ENCODE peak calls at places on chromosomes 3 and 15, in six cellular contexts. C, U, Y, S, D and N are unnamed samples. For H3K27me3, the result is how much of the 10 kb centered on the place peaks cover.

GRCh38 chr3:34683851-34684250 is 885.4 kb downstream of the PDCD6IP start:
- DNase-seq in C (peak), U (no peak), Y (no peak), S (peak), D (peak), N (no peak)

GRCh38 chr15:66939016-66939415 is 126.4 kb upstream of the SMAD3 start:
- DNase-seq in C (no peak), U (no peak), Y (no peak), S (no peak), D (no peak), N (no peak)

GRCh38 chr3:139772539-139773500 is 95.0 kb upstream of the NMNAT3 start:
- DNase-seq in C (no peak), U (no peak), Y (peak), S (no peak), D (no peak), N (peak)

GRCh38 chr3:173983353-173983752 is 585.8 kb downstream of the NLGN1 start:
- DNase-seq in C (no peak), U (no peak), Y (no peak), S (no peak), D (no peak), N (peak)

GRCh38 chr15:77094397-77095030 is 23.6 kb upstream of the TSPAN3 start:
- DNase-seq in C (no peak), U (no peak), Y (no peak), S (no peak), D (peak), N (no peak)

GRCh38 chr3:168860028-168860427 is 764.3 kb upstream of the GOLIM4 start:
- DNase-seq in C (no peak), U (no peak), Y (no peak), S (no peak), D (no peak), N (no peak)

GRCh38 chr3:125143982-125144652 is 68.4 kb downstream of the SLC12A8 start:
- DNase-seq in C (peak), U (no peak), Y (no peak), S (no peak), D (peak), N (peak)

GRCh38 chr3:164332856-164333802 is 745.2 kb downstream of the SI start:
- DNase-seq in C (no peak), U (no peak), Y (no peak), S (no peak), D (peak), N (no peak)

GRCh38 chr3:179528786-179529185 is 33.9 kb upstream of the ACTL6A start:
- DNase-seq in C (no peak), U (no peak), Y (no peak), S (no peak), D (no peak), N (peak)

GRCh38 chr3:107143206-107143605 is 234.0 kb upstream of the CCDC54 start:
- DNase-seq in C (no peak), U (no peak), Y (no peak), S (no peak), D (no peak), N (no peak)

GRCh38 chr3:99700637-99701268 is 62.4 kb downstream of the COL8A1 start:
- DNase-seq in C (no peak), U (no peak), Y (no peak), S (no peak), D (no peak), N (no peak)

GRCh38 chr3:130384547-130384946 is 39.1 kb downstream of the COL6A5 start:
- DNase-seq in C (no peak), U (no peak), Y (no peak), S (no peak), D (no peak), N (no peak)

GRCh38 chr3:141427764-141428163 is 59.1 kb upstream of the RASA2 start:
- DNase-seq in C (no peak), U (no peak), Y (no peak), S (no peak), D (no peak), N (no peak)

GRCh38 chr15:27328616-27329015 is 357.6 kb downstream of the GABRG3 start:
- DNase-seq in C (no peak), U (no peak), Y (no peak), S (no peak), D (no peak), N (no peak)

GRCh38 chr3:53009826-53010539 is 35.9 kb downstream of the SFMBT1 start:
- DNase-seq in C (no peak), U (no peak), Y (no peak), S (no peak), D (peak), N (no peak)

GRCh38 chr15:61037031-61037430 is 192.1 kb downstream of the RORA start:
- DNase-seq in C (no peak), U (no peak), Y (no peak), S (no peak), D (no peak), N (no peak)

GRCh38 chr3:4174760-4175159 is 128.4 kb upstream of the SETMAR start:
- DNase-seq in C (no peak), U (no peak), Y (no peak), S (no peak), D (no peak), N (no peak)

GRCh38 chr15:99343836-99344551 is 92.7 kb downstream of the LRRC28 start:
- DNase-seq in C (peak), U (no peak), Y (no peak), S (no peak), D (peak), N (no peak)

GRCh38 chr3:72160351-72160750 is 375.4 kb upstream of the PROK2 start:
- DNase-seq in C (no peak), U (no peak), Y (no peak), S (no peak), D (no peak), N (no peak)

GRCh38 chr15:88161636-88162035 is 94.9 kb downstream of the NTRK3 start:
- DNase-seq in C (no peak), U (no peak), Y (no peak), S (no peak), D (no peak), N (no peak)

GRCh38 chr3:5357089-5357488 is 169.6 kb downstream of the EDEM1 start:
- DNase-seq in C (no peak), U (no peak), Y (no peak), S (no peak), D (no peak), N (no peak)

GRCh38 chr3:112134335-112135124 is 1.5 kb upstream of the GCSAM start:
- DNase-seq in C (no peak), U (peak), Y (no peak), S (no peak), D (no peak), N (no peak)

GRCh38 chr3:50392101-50392715 is 32.9 kb upstream of the TMEM115 start:
- DNase-seq in C (peak), U (no peak), Y (no peak), S (no peak), D (no peak), N (no peak)

GRCh38 chr15:52980446-52980845 is 190.3 kb upstream of the ONECUT1 start:
- DNase-seq in C (no peak), U (no peak), Y (no peak), S (no peak), D (no peak), N (no peak)

GRCh38 chr15:52556524-52556923 is 12.3 kb downstream of the ARPP19 start:
- DNase-seq in C (no peak), U (no peak), Y (no peak), S (no peak), D (no peak), N (no peak)

GRCh38 chr3:192010490-192010889 is 549.5 kb downstream of the PYDC2 start:
- DNase-seq in C (no peak), U (no peak), Y (no peak), S (no peak), D (no peak), N (no peak)

GRCh38 chr15:89165677-89166076 is 55.7 kb downstream of the RLBP1 start:
- DNase-seq in C (no peak), U (no peak), Y (no peak), S (no peak), D (peak), N (no peak)

GRCh38 chr3:32000877-32001276 is 19.3 kb downstream of the ZNF860 start:
- DNase-seq in C (no peak), U (no peak), Y (no peak), S (no peak), D (no peak), N (no peak)

GRCh38 chr3:32297366-32297765 is 58.9 kb downstream of the CMTM8 start:
- DNase-seq in C (no peak), U (no peak), Y (no peak), S (no peak), D (no peak), N (no peak)

GRCh38 chr3:184459355-184459754 is 79.5 kb downstream of the CHRD start:
- DNase-seq in C (no peak), U (no peak), Y (peak), S (peak), D (no peak), N (no peak)

GRCh38 chr3:108152261-108152660 is 61.4 kb upstream of the CD47 start:
- DNase-seq in C (no peak), U (no peak), Y (no peak), S (no peak), D (no peak), N (no peak)

GRCh38 chr15:64134322-64134829 is 17.2 kb upstream of the SNX22 start:
- DNase-seq in C (peak), U (no peak), Y (no peak), S (peak), D (no peak), N (no peak)

GRCh38 chr3:50428007-50428633 is 68.8 kb upstream of the TMEM115 start:
- DNase-seq in C (no peak), U (peak), Y (no peak), S (no peak), D (no peak), N (no peak)

GRCh38 chr3:71478568-71478967 is 105.0 kb downstream of the FOXP1 start:
- DNase-seq in C (no peak), U (no peak), Y (no peak), S (no peak), D (no peak), N (peak)

GRCh38 chr15:74397239-74398068 is 30.0 kb upstream of the CYP11A1 start:
- DNase-seq in C (no peak), U (no peak), Y (no peak), S (no peak), D (no peak), N (peak)

GRCh38 chr3:127171320-127171719 is 21.6 kb upstream of the PRR23E start:
- DNase-seq in C (no peak), U (no peak), Y (no peak), S (no peak), D (no peak), N (no peak)

GRCh38 chr3:15974647-15975046 is 176.9 kb upstream of the ANKRD28 start:
- DNase-seq in C (no peak), U (no peak), Y (no peak), S (no peak), D (peak), N (no peak)

GRCh38 chr3:157115069-157116006 is 44.6 kb downstream of the CCNL1 start:
- DNase-seq in C (no peak), U (peak), Y (no peak), S (no peak), D (no peak), N (no peak)

GRCh38 chr3:187256217-187256616 is 35.3 kb downstream of the MASP1 start:
- DNase-seq in C (no peak), U (no peak), Y (no peak), S (no peak), D (peak), N (no peak)

GRCh38 chr3:187261541-187261969 is 30.0 kb downstream of the MASP1 start:
- DNase-seq in C (no peak), U (no peak), Y (peak), S (no peak), D (no peak), N (no peak)

GRCh38 chr3:187262360-187262759 is 29.2 kb downstream of the MASP1 start:
- DNase-seq in C (no peak), U (no peak), Y (no peak), S (no peak), D (no peak), N (no peak)

GRCh38 chr3:187257471-187257870 is 34.1 kb downstream of the MASP1 start:
- DNase-seq in C (no peak), U (no peak), Y (no peak), S (no peak), D (no peak), N (no peak)

DNA sequence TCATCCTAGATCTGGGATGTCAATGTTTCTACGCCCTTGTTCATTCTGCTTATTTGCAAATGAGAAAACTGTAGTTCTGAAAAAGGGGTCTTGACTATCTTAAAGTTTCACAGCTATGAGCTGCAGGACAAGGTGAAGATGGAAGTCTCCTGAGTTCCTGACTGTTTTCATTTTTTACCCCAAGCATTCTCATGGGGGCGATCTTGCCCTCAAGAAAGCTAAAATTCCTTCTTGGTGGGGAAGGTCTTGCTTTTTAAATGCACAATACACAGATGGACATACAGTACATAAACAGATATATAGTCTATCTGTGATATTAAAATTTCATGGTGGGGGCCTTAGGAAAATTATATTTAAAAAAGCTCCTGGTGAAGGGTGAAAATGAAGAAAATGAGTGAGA is 32.4 kb downstream of the MASP1 start:
- DNase-seq in C (no peak), U (no peak), Y (no peak), S (no peak), D (peak), N (no peak)
- TF ChIP-seq CTCF in C (no peak), U (no peak), Y (no peak), S (no peak), D (peak), N (no peak)

GRCh38 chr3:79167651-79168416 is 600.0 kb downstream of the ROBO1 start:
- DNase-seq in C (no peak), U (no peak), Y (peak), S (no peak), D (no peak), N (peak)
- H3K27me3 ChIP-seq in C (under half), U (under half), Y (under half), S (under half), D (under half), N (under half)

GRCh38 chr3:186487819-186488218 is 56.4 kb downstream of the CRYGS start:
- DNase-seq in C (no peak), U (no peak), Y (no peak), S (no peak), D (peak), N (no peak)
- TF ChIP-seq CTCF in C (peak), U (no peak), Y (no peak), S (no peak), D (peak), N (peak)

GRCh38 chr15:59294574-59294960 is 78.1 kb downstream of the MYO1E start:
- DNase-seq in C (no peak), U (peak), Y (no peak), S (no peak), D (no peak), N (peak)
- H3K27me3 ChIP-seq in C (under half), U (under half), Y (under half), S (under half), D (under half), N (under half)

GRCh38 chr15:59968314-59968713 is 35.8 kb upstream of the FOXB1 start:
- DNase-seq in C (no peak), U (no peak), Y (no peak), S (no peak), D (no peak), N (no peak)
- TF ChIP-seq CTCF in C (no peak), U (no peak), Y (no peak), S (no peak), D (no peak), N (no peak)

DNA sequence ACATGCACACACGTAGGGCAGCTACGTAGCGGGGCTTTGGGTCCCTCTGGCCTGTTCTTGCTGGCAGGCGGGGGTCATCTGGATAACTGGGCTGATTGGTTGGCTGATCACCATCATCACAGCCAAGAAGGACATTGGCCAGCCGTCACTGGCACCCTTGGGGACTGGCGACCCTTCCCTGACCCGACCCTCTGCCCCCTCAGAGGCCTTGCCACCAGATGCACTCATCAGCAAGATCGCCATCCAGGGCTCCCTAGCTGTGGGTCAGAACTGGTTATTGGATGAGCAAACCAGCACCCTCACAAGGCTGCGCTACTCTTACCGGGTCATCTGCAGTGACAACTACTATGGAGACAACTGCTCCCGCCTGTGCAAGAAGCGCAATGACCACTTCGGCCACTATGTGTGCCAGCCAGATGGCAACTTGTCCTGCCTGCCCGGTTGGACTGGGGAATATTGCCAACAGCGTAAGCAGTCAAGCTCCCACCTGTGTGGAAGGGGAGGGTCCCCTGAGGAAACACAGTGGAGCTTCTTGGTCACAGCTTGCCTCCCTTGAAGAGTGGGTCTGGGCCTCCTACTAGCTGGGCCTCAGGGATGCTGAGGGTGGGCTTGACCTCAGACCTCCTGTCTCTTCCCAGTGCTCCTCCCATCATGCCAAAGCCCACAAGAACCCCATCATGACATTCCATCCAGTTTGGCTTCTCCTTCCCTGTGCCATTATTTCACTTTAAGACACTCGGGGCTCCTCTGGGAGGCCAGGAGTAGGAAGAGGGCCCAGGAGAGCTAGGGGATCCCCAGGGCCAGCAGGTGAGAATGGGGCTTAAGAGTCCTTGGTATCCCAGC is 2.4 kb downstream of the DLL4 start:
- DNase-seq in C (no peak), U (no peak), Y (no peak), S (no peak), D (no peak), N (no peak)
- H3K27me3 ChIP-seq in C (under half), U (under half), Y (under half), S (half or more), D (half or more), N (half or more)